ENCODE peak calls at places on chromosomes 2 and 18, in four cellular contexts. One of them, this sample, is unnamed.

GRCh38 chr2:16088035-16088696 is 147.8 kb downstream of the MYCN start:
- DNase-seq in RWPE2: no peak
- DNase-seq in body of pancreas: no peak
- DNase-seq in testis: no peak
- DNase-seq in this sample: no peak

GRCh38 chr2:174608866-174609214 is 11.2 kb upstream of the WIPF1 start:
- DNase-seq in body of pancreas: no peak
- DNase-seq in RWPE2: no peak
- DNase-seq in testis: no peak
- DNase-seq in this sample: no peak

GRCh38 chr2:153005051-153005450 is 286.6 kb downstream of the ARL6IP6 start:
- DNase-seq in testis: no peak
- DNase-seq in RWPE2: no peak
- DNase-seq in body of pancreas: no peak
- DNase-seq in this sample: no peak

GRCh38 chr2:71615769-71616730 is 162.7 kb downstream of the DYSF start:
- DNase-seq in body of pancreas: peak
- DNase-seq in testis: peak
- DNase-seq in RWPE2: peak
- DNase-seq in this sample: no peak

GRCh38 chr18:23155537-23155936 is 20.3 kb downstream of the CABLES1 start:
- DNase-seq in body of pancreas: no peak
- DNase-seq in RWPE2: no peak
- DNase-seq in testis: no peak
- DNase-seq in this sample: no peak

GRCh38 chr2:230847883-230848388 is 16.8 kb upstream of the ITM2C start:
- DNase-seq in body of pancreas: peak
- DNase-seq in testis: peak
- DNase-seq in RWPE2: no peak
- DNase-seq in this sample: peak

GRCh38 chr2:118177318-118177717 is 89.0 kb downstream of the INSIG2 start:
- DNase-seq in testis: no peak
- DNase-seq in body of pancreas: no peak
- DNase-seq in RWPE2: no peak
- DNase-seq in this sample: no peak

GRCh38 chr18:11849845-11850747 is 1.1 kb upstream of the CHMP1B start:
- DNase-seq in body of pancreas: peak
- DNase-seq in RWPE2: no peak
- DNase-seq in testis: peak
- DNase-seq in this sample: peak

GRCh38 chr2:45554073-45554742 is 56.9 kb downstream of the SRBD1 start:
- DNase-seq in testis: no peak
- DNase-seq in RWPE2: no peak
- DNase-seq in body of pancreas: no peak
- DNase-seq in this sample: peak

GRCh38 chr2:43175187-43175490 is 51.3 kb downstream of the ZFP36L2 start:
- DNase-seq in testis: no peak
- DNase-seq in body of pancreas: no peak
- DNase-seq in RWPE2: no peak
- DNase-seq in this sample: no peak

GRCh38 chr2:105655244-105655643 is 89.5 kb upstream of the NCK2 start:
- DNase-seq in RWPE2: no peak
- DNase-seq in body of pancreas: no peak
- DNase-seq in testis: no peak
- DNase-seq in this sample: no peak

GRCh38 chr2:45382744-45383143 is 228.3 kb downstream of the SRBD1 start:
- DNase-seq in testis: no peak
- DNase-seq in body of pancreas: no peak
- DNase-seq in RWPE2: no peak
- DNase-seq in this sample: no peak

GRCh38 chr2:205427112-205427511 is 255.2 kb upstream of the NRP2 start:
- DNase-seq in RWPE2: no peak
- DNase-seq in testis: no peak
- DNase-seq in body of pancreas: no peak
- DNase-seq in this sample: peak

GRCh38 chr2:233593201-233593600 is 24.2 kb upstream of the UGT1A8 start:
- DNase-seq in RWPE2: no peak
- DNase-seq in body of pancreas: no peak
- DNase-seq in testis: no peak
- DNase-seq in this sample: no peak

GRCh38 chr2:200486529-200486928 is 23.3 kb downstream of the KCTD18 start:
- DNase-seq in body of pancreas: no peak
- DNase-seq in testis: no peak
- DNase-seq in RWPE2: no peak
- DNase-seq in this sample: no peak

GRCh38 chr2:65456074-65456473 is 23.7 kb upstream of the SPRED2 start:
- DNase-seq in body of pancreas: no peak
- DNase-seq in testis: no peak
- DNase-seq in RWPE2: no peak
- DNase-seq in this sample: peak

GRCh38 chr2:27040282-27040681 is 7.5 kb downstream of the TMEM214 start:
- DNase-seq in body of pancreas: no peak
- DNase-seq in RWPE2: no peak
- DNase-seq in testis: no peak
- DNase-seq in this sample: no peak

GRCh38 chr2:172672999-172673726 is 62.5 kb upstream of the RAPGEF4 start:
- DNase-seq in body of pancreas: peak
- DNase-seq in testis: no peak
- DNase-seq in RWPE2: peak
- DNase-seq in this sample: no peak

GRCh38 chr2:168030862-168031624 is 216.4 kb downstream of the STK39 start:
- DNase-seq in RWPE2: no peak
- DNase-seq in testis: no peak
- DNase-seq in body of pancreas: no peak
- DNase-seq in this sample: peak

GRCh38 chr2:85537600-85538506 is 1.1 kb upstream of the MAT2A start:
- DNase-seq in testis: peak
- DNase-seq in RWPE2: no peak
- DNase-seq in body of pancreas: peak
- DNase-seq in this sample: peak

GRCh38 chr18:39434223-39434622 is 1868.6 kb upstream of the CELF4 start:
- DNase-seq in body of pancreas: no peak
- DNase-seq in RWPE2: no peak
- DNase-seq in testis: no peak
- DNase-seq in this sample: no peak

GRCh38 chr18:63025251-63025710 is 294.3 kb downstream of the BCL2 start:
- DNase-seq in testis: peak
- DNase-seq in RWPE2: no peak
- DNase-seq in body of pancreas: peak
- DNase-seq in this sample: peak

GRCh38 chr2:156319811-156320490 is 12.6 kb downstream of the NR4A2 start:
- DNase-seq in testis: peak
- DNase-seq in body of pancreas: peak
- DNase-seq in RWPE2: no peak
- DNase-seq in this sample: peak

GRCh38 chr2:239193426-239193825 is 207.4 kb downstream of the HDAC4 start:
- DNase-seq in body of pancreas: no peak
- DNase-seq in testis: no peak
- DNase-seq in RWPE2: no peak
- DNase-seq in this sample: no peak

GRCh38 chr2:199985625-199986207 is 30.3 kb downstream of the MAIP1 start:
- DNase-seq in testis: peak
- DNase-seq in RWPE2: no peak
- DNase-seq in body of pancreas: peak
- DNase-seq in this sample: peak

GRCh38 chr2:23953625-23954024 is 13.4 kb downstream of the UBXN2A start:
- DNase-seq in testis: no peak
- DNase-seq in body of pancreas: no peak
- DNase-seq in RWPE2: no peak
- DNase-seq in this sample: no peak

GRCh38 chr2:8412586-8412985 is 269.3 kb upstream of the ID2 start:
- DNase-seq in body of pancreas: peak
- DNase-seq in testis: peak
- DNase-seq in RWPE2: no peak
- DNase-seq in this sample: no peak

GRCh38 chr18:22844184-22844583 is 88.9 kb upstream of the RBBP8 start:
- DNase-seq in body of pancreas: no peak
- DNase-seq in testis: no peak
- DNase-seq in RWPE2: no peak
- DNase-seq in this sample: no peak

GRCh38 chr18:62061812-62062211 is 125.0 kb downstream of the PIGN start:
- DNase-seq in testis: no peak
- DNase-seq in RWPE2: no peak
- DNase-seq in body of pancreas: no peak
- DNase-seq in this sample: no peak

GRCh38 chr2:69767034-69767433 is 25.1 kb downstream of the ANXA4 start:
- DNase-seq in testis: peak
- DNase-seq in RWPE2: no peak
- DNase-seq in body of pancreas: no peak
- DNase-seq in this sample: peak

GRCh38 chr2:128628996-128629395 is 310.3 kb upstream of the HS6ST1 start:
- DNase-seq in RWPE2: no peak
- DNase-seq in testis: no peak
- DNase-seq in body of pancreas: no peak
- DNase-seq in this sample: no peak

GRCh38 chr2:23312996-23313606 is 71.9 kb upstream of the KLHL29 start:
- DNase-seq in testis: peak
- DNase-seq in RWPE2: no peak
- DNase-seq in body of pancreas: no peak
- DNase-seq in this sample: peak

GRCh38 chr2:13488965-13489364 is 772.2 kb downstream of the TRIB2 start:
- DNase-seq in RWPE2: no peak
- DNase-seq in body of pancreas: no peak
- DNase-seq in testis: no peak
- DNase-seq in this sample: no peak

GRCh38 chr18:45019469-45019868 is 338.8 kb downstream of the SETBP1 start:
- DNase-seq in body of pancreas: no peak
- DNase-seq in RWPE2: no peak
- DNase-seq in testis: no peak
- DNase-seq in this sample: no peak

GRCh38 chr18:45025108-45025471 is 344.4 kb downstream of the SETBP1 start:
- DNase-seq in RWPE2: no peak
- DNase-seq in testis: no peak
- DNase-seq in body of pancreas: no peak
- DNase-seq in this sample: no peak

GRCh38 chr18:45026162-45026561 is 345.5 kb downstream of the SETBP1 start:
- DNase-seq in testis: peak
- DNase-seq in RWPE2: no peak
- DNase-seq in body of pancreas: peak
- DNase-seq in this sample: peak

GRCh38 chr18:45024357-45025107 is 343.8 kb downstream of the SETBP1 start:
- DNase-seq in body of pancreas: no peak
- DNase-seq in testis: no peak
- DNase-seq in RWPE2: no peak
- DNase-seq in this sample: no peak
- TF ChIP-seq CTCF in body of pancreas: no peak
- TF ChIP-seq CTCF in testis: no peak
- TF ChIP-seq CTCF in RWPE2: no peak
- TF ChIP-seq CTCF in this sample: no peak

GRCh38 chr2:197615033-197615652 is 60.2 kb downstream of the RFTN2 start:
- DNase-seq in testis: no peak
- DNase-seq in RWPE2: no peak
- DNase-seq in body of pancreas: no peak
- DNase-seq in this sample: no peak
- H3K27ac ChIP-seq in testis: no peak
- H3K27ac ChIP-seq in RWPE2: no peak
- H3K27ac ChIP-seq in body of pancreas: no peak
- H3K27ac ChIP-seq in this sample: no peak

GRCh38 chr2:36481709-36482108 is 116.3 kb downstream of the FEZ2 start:
- DNase-seq in body of pancreas: no peak
- DNase-seq in RWPE2: no peak
- DNase-seq in testis: no peak
- DNase-seq in this sample: no peak

GRCh38 chr2:36479406-36479805 is 118.6 kb downstream of the FEZ2 start:
- DNase-seq in testis: no peak
- DNase-seq in body of pancreas: no peak
- DNase-seq in RWPE2: no peak
- DNase-seq in this sample: no peak

GRCh38 chr2:36478999-36479398 is 119.0 kb downstream of the FEZ2 start:
- DNase-seq in body of pancreas: no peak
- DNase-seq in RWPE2: no peak
- DNase-seq in testis: no peak
- DNase-seq in this sample: no peak

GRCh38 chr2:36480596-36480995 is 117.4 kb downstream of the FEZ2 start:
- DNase-seq in body of pancreas: no peak
- DNase-seq in RWPE2: no peak
- DNase-seq in testis: no peak
- DNase-seq in this sample: no peak

GRCh38 chr2:36480028-36480427 is 117.9 kb downstream of the FEZ2 start:
- DNase-seq in body of pancreas: no peak
- DNase-seq in testis: no peak
- DNase-seq in RWPE2: no peak
- DNase-seq in this sample: no peak
- H3K4me3 ChIP-seq in body of pancreas: no peak
- H3K4me3 ChIP-seq in testis: no peak
- H3K4me3 ChIP-seq in RWPE2: no peak
- H3K4me3 ChIP-seq in this sample: no peak

DNA sequence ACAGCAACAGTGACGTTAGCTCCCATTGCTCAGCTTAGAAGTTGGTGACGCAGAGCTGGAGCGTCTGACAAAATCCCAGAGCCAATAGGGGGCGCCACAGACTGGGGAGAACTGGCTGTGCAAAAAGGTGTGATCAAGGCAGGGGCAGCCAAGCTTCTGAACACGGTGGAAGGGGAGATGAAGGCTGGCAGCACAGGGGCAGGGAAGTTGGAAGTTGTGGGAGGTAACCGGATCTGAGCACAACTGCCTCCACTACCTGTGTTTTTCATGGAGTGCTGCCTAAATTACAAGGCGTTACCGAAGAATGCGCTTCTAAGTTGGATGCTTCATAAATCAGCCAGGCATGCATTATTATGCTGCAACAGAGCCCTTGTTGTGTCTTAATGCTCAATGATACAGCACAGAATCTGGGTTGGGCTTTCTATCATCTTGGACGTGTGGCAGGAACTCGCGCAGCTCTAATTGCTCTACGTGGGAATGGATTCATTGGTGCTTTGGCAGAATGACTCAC is 370.0 kb downstream of the SLC4A3 start:
- DNase-seq in body of pancreas: peak
- DNase-seq in testis: peak
- DNase-seq in RWPE2: no peak
- DNase-seq in this sample: peak
- TF ChIP-seq CTCF in body of pancreas: peak
- TF ChIP-seq CTCF in testis: peak
- TF ChIP-seq CTCF in RWPE2: peak
- TF ChIP-seq CTCF in this sample: peak

GRCh38 chr2:216736326-216736725 is 41.0 kb upstream of the IGFBP5 start:
- DNase-seq in testis: no peak
- DNase-seq in body of pancreas: no peak
- DNase-seq in RWPE2: no peak
- DNase-seq in this sample: no peak
- H3K27ac ChIP-seq in testis: no peak
- H3K27ac ChIP-seq in body of pancreas: no peak
- H3K27ac ChIP-seq in RWPE2: no peak
- H3K27ac ChIP-seq in this sample: no peak

GRCh38 chr2:60544980-60545560 is 8.4 kb downstream of the BCL11A start:
- DNase-seq in testis: no peak
- DNase-seq in RWPE2: no peak
- DNase-seq in body of pancreas: no peak
- DNase-seq in this sample: no peak
- H3K4me3 ChIP-seq in testis: no peak
- H3K4me3 ChIP-seq in RWPE2: no peak
- H3K4me3 ChIP-seq in body of pancreas: no peak
- H3K4me3 ChIP-seq in this sample: no peak

This sample was measured in cardiac muscle cell.